ENCODE peak calls at places on chromosome 19, in four cellular contexts. G is WTC11; P is right lobe of liver; D is activated CD8-positive, alpha-beta T cell treated with anti-CD3 and anti-CD28 coated beads for 36 hours. A is an unnamed sample.

GRCh38 chr19:6133231-6133630 is 2.2 kb upstream of the ACSBG2 start:
- DNase-seq in P (no peak), D (no peak), G (no peak), A (no peak)

GRCh38 chr19:15050639-15051038 is 1.4 kb downstream of the CASP14 start:
- DNase-seq in D (no peak), G (no peak), P (no peak), A (no peak)

GRCh38 chr19:17711851-17712250 is 7.4 kb upstream of the MAP1S start:
- DNase-seq in D (no peak), P (no peak), G (no peak), A (no peak)

GRCh38 chr19:49861127-49861526 is 6.2 kb downstream of the PNKP start:
- DNase-seq in P (peak), G (peak), D (no peak), A (no peak)

GRCh38 chr19:11025006-11025405 is 64.2 kb downstream of the SMARCA4 start:
- DNase-seq in D (no peak), P (no peak), G (no peak), A (no peak)

GRCh38 chr19:14479985-14480694 is 5.0 kb upstream of the PTGER1 start:
- DNase-seq in D (peak), P (no peak), G (peak), A (peak)

GRCh38 chr19:42010245-42011126 is 16.5 kb upstream of the ATP1A3 start:
- DNase-seq in G (no peak), P (no peak), D (no peak), A (no peak)

GRCh38 chr19:1247747-1248453 is 483 bp upstream of the MIDN start:
- DNase-seq in D (peak), G (peak), P (peak), A (no peak)

GRCh38 chr19:55452381-55453325 is 8.8 kb downstream of the ISOC2 start:
- DNase-seq in D (peak), P (no peak), G (peak), A (no peak)

GRCh38 chr19:14162871-14163297 is 26.5 kb upstream of the ASF1B start:
- DNase-seq in P (no peak), D (no peak), G (no peak), A (no peak)

GRCh38 chr19:46821512-46822359 is 28.9 kb downstream of the AP2S1 start:
- DNase-seq in D (peak), G (peak), P (no peak), A (peak)

GRCh38 chr19:38210458-38210987 is 13.5 kb downstream of the DPF1 start:
- DNase-seq in D (no peak), P (no peak), G (peak), A (no peak)

GRCh38 chr19:50478901-50479715 is 2.5 kb upstream of the GARIN5A start:
- DNase-seq in D (peak), G (peak), P (peak), A (no peak)

GRCh38 chr19:14378890-14379289 is 2.4 kb upstream of the ADGRE5 start:
- DNase-seq in D (no peak), G (no peak), P (no peak), A (no peak)

GRCh38 chr19:3626473-3627350 is at the start of gene CACTIN:
- DNase-seq in D (peak), P (peak), G (peak), A (peak)
- TF ChIP-seq CTCF in D (no peak), P (no peak), G (no peak), A (no peak)

GRCh38 chr19:8145969-8146368 is 3.4 kb downstream of the FBN3 start:
- DNase-seq in D (no peak), G (peak), P (no peak), A (no peak)
- TF ChIP-seq CTCF in D (no peak), G (no peak), P (no peak), A (no peak)

GRCh38 chr19:35143231-35143715 is at the start of gene FXYD7:
- DNase-seq in D (no peak), G (peak), P (no peak), A (no peak)
- TF ChIP-seq CTCF in D (peak), G (peak), P (no peak), A (no peak)

GRCh38 chr19:40323705-40324104 is 24.5 kb downstream of the C19orf47 start:
- DNase-seq in D (no peak), P (no peak), G (no peak), A (no peak)
- TF ChIP-seq CTCF in D (no peak), P (no peak), G (no peak), A (no peak)

GRCh38 chr19:2578911-2579677 is 103.2 kb downstream of the GADD45B start:
- DNase-seq in G (peak), P (peak), D (peak), A (peak)
- TF ChIP-seq CTCF in G (peak), P (peak), D (peak), A (peak)